ENCODE peak calls at places on chromosomes 11 and 22, in nine cellular contexts. P, C, M, K, O, Z, T, E and W are unnamed samples.
A peak's percentile ranks its signal among the peaks of the same experiment; 100 is the strongest.

GRCh38 chr11:120929664-120930154 is 94.2 kb upstream of the TBCEL start:
- DNase-seq in K (no peak), O (no peak), Z (peak; percentile 26), C (peak; percentile 39), M (no peak), P (no peak), T (peak; percentile 52), E (peak; percentile 40), W (no peak)

GRCh38 chr11:32893947-32894827 is 1.6 kb downstream of the QSER1 start:
- DNase-seq in P (no peak), O (no peak), C (no peak), T (peak; percentile 38), Z (peak; percentile 82), M (peak; percentile 11), K (no peak), E (no peak), W (no peak)

GRCh38 chr11:9765320-9766101 is 101.6 kb downstream of the SWAP70 start:
- DNase-seq in K (no peak), T (peak; percentile 21), P (peak; percentile 80), E (no peak), O (no peak), M (peak; percentile 76), Z (peak; percentile 95), C (peak; percentile 80), W (no peak)

GRCh38 chr11:95149659-95150294 is 60.1 kb downstream of the ENDOD1 start:
- DNase-seq in O (peak; percentile 71), C (peak; percentile 75), P (peak; percentile 31), Z (no peak), M (no peak), K (peak; percentile 68), T (no peak), E (no peak), W (no peak)

GRCh38 chr22:32528984-32529982 is 54.7 kb downstream of the FBXO7 start:
- DNase-seq in M (peak; percentile 88), K (peak; percentile 67), C (peak; percentile 91), T (peak; percentile 85), O (peak; percentile 89), P (peak; percentile 85), Z (peak; percentile 86), E (peak; percentile 58), W (no peak)

GRCh38 chr22:31874821-31875220 is 69.5 kb upstream of the YWHAH start:
- DNase-seq in M (no peak), E (no peak), P (no peak), Z (no peak), K (no peak), T (no peak), C (no peak), O (no peak), W (no peak)

GRCh38 chr22:47332246-47332980 is 570.0 kb downstream of the TBC1D22A start:
- DNase-seq in O (no peak), C (no peak), M (no peak), K (peak; percentile 46), P (no peak), E (no peak), T (no peak), Z (no peak), W (no peak)

GRCh38 chr11:8312966-8313365 is 49.3 kb upstream of the LMO1 start:
- DNase-seq in O (peak; percentile 48), T (no peak), E (no peak), K (no peak), Z (no peak), C (no peak), M (no peak), P (no peak), W (no peak)

GRCh38 chr11:78749243-78749730 is 174.6 kb upstream of the NARS2 start:
- DNase-seq in T (no peak), P (no peak), M (no peak), E (no peak), K (no peak), C (no peak), O (no peak), Z (no peak), W (no peak)

GRCh38 chr11:63532799-63533475 is 3.7 kb upstream of the PLAAT4 start:
- DNase-seq in M (no peak), T (no peak), P (no peak), E (no peak), O (no peak), C (no peak), Z (no peak), K (no peak), W (no peak)

GRCh38 chr22:47152236-47152635 is 389.8 kb downstream of the TBC1D22A start:
- DNase-seq in K (peak; percentile 74), C (no peak), P (no peak), Z (no peak), T (no peak), O (no peak), E (no peak), M (no peak), W (no peak)

GRCh38 chr11:70805971-70806370 is 407.6 kb downstream of the CTTN start:
- DNase-seq in M (no peak), K (no peak), Z (no peak), E (no peak), C (no peak), O (no peak), P (no peak), T (no peak), W (no peak)

GRCh38 chr11:87432006-87432405 is 394.3 kb downstream of the TMEM135 start:
- DNase-seq in P (no peak), T (no peak), M (no peak), K (no peak), E (no peak), C (no peak), O (no peak), Z (peak; percentile 66), W (no peak)

GRCh38 chr11:8739309-8739793 is 56.8 kb downstream of the RPL27A start:
- DNase-seq in K (no peak), Z (no peak), O (no peak), T (peak; percentile 44), M (no peak), E (no peak), C (no peak), P (no peak), W (no peak)

GRCh38 chr22:46507451-46508390 is 29.7 kb downstream of the CELSR1 start:
- DNase-seq in P (no peak), K (peak; percentile 73), T (no peak), M (no peak), E (no peak), O (no peak), C (peak; percentile 21), Z (no peak), W (no peak)

GRCh38 chr22:26489447-26490036 is 5.9 kb downstream of the SRRD start:
- DNase-seq in K (no peak), Z (no peak), M (no peak), C (no peak), E (no peak), P (no peak), T (no peak), O (no peak), W (no peak)

GRCh38 chr22:32258791-32259190 is 3.6 kb upstream of the SLC5A4 start:
- DNase-seq in O (no peak), C (no peak), P (no peak), T (no peak), K (no peak), E (no peak), M (no peak), Z (no peak), W (no peak)

GRCh38 chr11:129061466-129062194 is 119.0 kb upstream of the TP53AIP1 start:
- DNase-seq in Z (peak; percentile 50), C (no peak), O (no peak), P (no peak), K (no peak), M (no peak), T (peak; percentile 59), E (no peak), W (no peak)
- H3K27ac ChIP-seq in Z (no peak overlapping the region), C (no peak overlapping the region), O (no peak overlapping the region), P (no peak overlapping the region), K (no peak overlapping the region), M (no peak overlapping the region), T (no peak overlapping the region), E (no peak overlapping the region), W (no peak overlapping the region)

GRCh38 chr11:74311352-74311926 is at the start of gene P4HA3:
- DNase-seq in O (no peak), T (peak; percentile 68), C (peak; percentile 75), P (peak; percentile 73), M (peak; percentile 17), K (peak; percentile 95), E (peak; percentile 36), Z (peak; percentile 28), W (no peak)
- H3K4me3 ChIP-seq in O (peak within 1 kb of the TSS; percentile 59), T (no peak within 1 kb of the TSS), C (peak within 1 kb of the TSS; percentile 59), P (peak within 1 kb of the TSS; percentile 76), M (peak within 1 kb of the TSS; percentile 37), K (peak within 1 kb of the TSS; percentile 55), E (peak within 1 kb of the TSS; percentile 29), Z (peak within 1 kb of the TSS; percentile 73), W (peak within 1 kb of the TSS; percentile 28)

GRCh38 chr11:1505480-1505879 is 18.9 kb upstream of the MOB2 start:
- DNase-seq in Z (no peak), O (no peak), K (no peak), C (no peak), E (no peak), M (no peak), P (no peak), T (no peak), W (no peak)
- TF ChIP-seq CTCF in Z (no peak), O (no peak), K (no peak), C (no peak), E (no peak), M (no peak), P (no peak), T (no peak), W (no peak)

GRCh38 chr22:18115844-18116480 is 5.4 kb downstream of the TUBA8 start:
- DNase-seq in O (no peak), C (no peak), K (no peak), Z (no peak), T (no peak), E (no peak), P (peak; percentile 15), M (no peak), W (no peak)
- H3K27ac ChIP-seq in O (no peak overlapping the region), C (peak overlapping the region; percentile 64), K (no peak overlapping the region), Z (no peak overlapping the region), T (no peak overlapping the region), E (no peak overlapping the region), P (peak overlapping the region; percentile 92), M (no peak overlapping the region), W (no peak overlapping the region)